ENCODE peak calls at places on chromosomes 6 and 20, in five cellular contexts. K is HCT116, P is K562, N is GM12878, S is HepG2. G is an unnamed sample.

GRCh38 chr6:142867988-142868818 is 76.8 kb downstream of the HIVEP2 start:
- DNase-seq in K (no peak), P (no peak), N (no peak), S (peak), G (no peak)

GRCh38 chr20:20699144-20699543 is 13.3 kb downstream of the RALGAPA2 start:
- DNase-seq in K (no peak), P (no peak), N (no peak), S (peak), G (no peak)

GRCh38 chr20:33262658-33263065 is 20.4 kb upstream of the BPIFB1 start:
- DNase-seq in K (peak), P (peak), N (no peak), S (peak), G (peak)

GRCh38 chr6:85706272-85706671 is 63.6 kb upstream of the SYNCRIP start:
- DNase-seq in K (no peak), P (no peak), N (no peak), S (no peak), G (no peak)

GRCh38 chr20:62872184-62872862 is 10.7 kb upstream of the TCFL5 start:
- DNase-seq in K (no peak), P (no peak), N (no peak), S (peak), G (no peak)

GRCh38 chr20:21840991-21841390 is 135.5 kb downstream of the PAX1 start:
- DNase-seq in K (no peak), P (no peak), N (no peak), S (no peak), G (no peak)

GRCh38 chr6:84426002-84426705 is 198.7 kb upstream of the CEP162 start:
- DNase-seq in K (no peak), P (no peak), N (no peak), S (no peak), G (no peak)

GRCh38 chr6:127301199-127301700 is 34.6 kb downstream of the RNF146 start:
- DNase-seq in K (no peak), P (no peak), N (no peak), S (no peak), G (no peak)

GRCh38 chr6:136037246-136037884 is 185.9 kb downstream of the PDE7B start:
- DNase-seq in K (no peak), P (no peak), N (no peak), S (no peak), G (no peak)

GRCh38 chr6:150079604-150080003 is 10.7 kb upstream of the ULBP3 start:
- DNase-seq in K (no peak), P (no peak), N (no peak), S (no peak), G (peak)

GRCh38 chr6:158536084-158536890 is 23.6 kb upstream of the TMEM181 start:
- DNase-seq in K (peak), P (peak), N (no peak), S (peak), G (peak)

GRCh38 chr20:4069741-4070140 is 54.4 kb upstream of the RNF24 start:
- DNase-seq in K (no peak), P (no peak), N (no peak), S (no peak), G (no peak)

GRCh38 chr6:13273202-13273930 is 55.0 kb downstream of the TBC1D7 start:
- DNase-seq in K (no peak), P (peak), N (no peak), S (no peak), G (no peak)

GRCh38 chr6:159577564-159577963 is 115.5 kb downstream of the SOD2 start:
- DNase-seq in K (no peak), P (no peak), N (no peak), S (no peak), G (no peak)

GRCh38 chr6:118787746-118788419 is 106.1 kb upstream of the ASF1A start:
- DNase-seq in K (no peak), P (no peak), N (no peak), S (no peak), G (no peak)

GRCh38 chr20:5608448-5609161 is 141.6 kb upstream of the SHLD1 start:
- DNase-seq in K (no peak), P (peak), N (no peak), S (no peak), G (no peak)

GRCh38 chr20:16369441-16369840 is 203.8 kb downstream of the KIF16B start:
- DNase-seq in K (no peak), P (no peak), N (no peak), S (no peak), G (no peak)

GRCh38 chr6:105194106-105194505 is 14.3 kb upstream of the POPDC3 start:
- DNase-seq in K (no peak), P (no peak), N (no peak), S (no peak), G (no peak)

GRCh38 chr6:118873239-118873638 is 20.7 kb upstream of the ASF1A start:
- DNase-seq in K (no peak), P (no peak), N (no peak), S (no peak), G (no peak)

GRCh38 chr6:56046576-56046975 is 171.2 kb upstream of the BMP5 start:
- DNase-seq in K (no peak), P (no peak), N (no peak), S (no peak), G (no peak)

GRCh38 chr20:2822073-2822472 is 5.9 kb downstream of the TMEM239 start:
- DNase-seq in K (no peak), P (peak), N (no peak), S (no peak), G (no peak)

GRCh38 chr6:42084889-42085288 is 34.6 kb downstream of the TAF8 start:
- DNase-seq in K (no peak), P (peak), N (no peak), S (no peak), G (no peak)

GRCh38 chr6:34391023-34391485 is 1.4 kb downstream of the NUDT3 start:
- DNase-seq in K (no peak), P (peak), N (no peak), S (peak), G (peak)

GRCh38 chr6:125310994-125311649 is 9.4 kb upstream of the HDDC2 start:
- DNase-seq in K (peak), P (peak), N (no peak), S (peak), G (peak)

DNA sequence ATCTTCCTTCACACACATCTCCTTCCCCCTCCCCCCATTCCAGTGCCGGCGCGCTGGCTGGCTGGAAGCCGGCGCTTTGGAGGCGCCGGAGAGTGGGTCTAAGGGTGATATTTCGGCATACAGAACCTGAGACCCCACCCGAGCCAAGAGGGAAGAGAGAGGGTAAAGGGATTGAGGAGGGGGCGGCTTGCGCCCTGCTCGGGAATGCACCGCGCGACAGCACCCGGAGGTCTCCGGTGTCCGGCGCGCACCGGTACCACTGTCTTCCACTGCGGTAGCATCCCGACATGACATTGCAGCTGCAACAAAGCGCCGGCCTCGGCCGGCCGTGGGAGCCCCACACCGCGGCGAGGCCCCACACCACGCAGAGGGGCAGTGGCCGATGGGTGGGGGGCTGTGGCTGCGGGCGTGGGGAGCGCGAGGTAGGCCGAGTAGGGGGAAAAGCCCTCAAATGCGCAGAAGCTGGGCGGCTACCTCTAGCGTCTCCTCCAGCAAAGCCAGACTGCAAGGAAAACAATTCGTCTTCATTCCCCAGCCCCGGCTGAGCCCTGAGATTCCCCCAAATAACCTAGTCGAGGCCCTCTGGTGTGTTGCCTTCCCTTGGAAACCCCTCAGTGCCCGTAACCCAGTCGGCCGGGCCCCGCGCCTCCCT is 905 bp downstream of the TNFRSF21 start:
- DNase-seq in K (no peak), P (peak), N (no peak), S (no peak), G (peak)
- TF ChIP-seq EZH2 in K (no peak), P (no peak), N (no peak), S (no peak), G (no peak)

DNA sequence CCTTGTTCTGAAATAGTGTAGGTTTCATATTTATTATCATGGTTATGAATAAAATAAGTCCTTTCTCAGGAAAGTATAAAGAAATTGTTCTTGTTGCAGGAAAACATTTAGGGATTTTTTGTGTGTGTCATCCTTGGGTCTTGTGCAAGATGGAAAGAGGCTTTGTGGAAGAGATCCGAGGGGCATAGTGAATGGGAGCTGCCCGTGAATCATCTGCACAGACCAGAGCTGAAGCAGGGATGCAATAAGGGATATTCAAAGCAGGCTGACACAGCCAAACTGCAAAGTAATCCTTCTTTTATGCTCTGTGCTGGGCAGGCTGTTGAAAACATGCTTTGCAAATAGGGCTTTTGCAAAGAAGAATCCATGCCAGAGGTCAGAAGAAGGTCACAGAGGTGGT is 237.4 kb downstream of the QKI start:
- DNase-seq in K (no peak), P (no peak), N (no peak), S (no peak), G (no peak)
- TF ChIP-seq REST in K (no peak), P (no peak), N (no peak), S (no peak), G (no peak)

GRCh38 chr6:43842964-43843645 is 73.1 kb downstream of the VEGFA start:
- DNase-seq in K (no peak), P (peak), N (no peak), S (no peak), G (no peak)
- TF ChIP-seq EZH2 in K (no peak), P (no peak), N (no peak), S (no peak), G (no peak)

DNA sequence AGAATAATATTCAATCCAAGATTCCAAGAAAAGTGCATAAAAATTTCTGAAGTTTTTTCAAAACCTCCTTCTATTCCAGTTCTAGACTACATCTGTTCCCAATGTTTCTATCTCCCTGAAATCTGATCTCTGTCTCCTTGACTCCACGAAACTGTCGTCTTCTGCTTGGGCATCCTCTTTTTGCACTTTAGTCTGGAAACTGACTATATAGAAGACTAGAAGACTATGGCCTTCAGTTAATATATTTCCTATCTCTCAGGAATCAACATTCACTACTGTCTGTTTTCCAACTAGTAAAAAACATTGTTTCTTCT is 745.4 kb upstream of the ADGRB3 start:
- DNase-seq in K (no peak), P (peak), N (no peak), S (no peak), G (no peak)
- TF ChIP-seq REST in K (no peak), P (no peak), N (no peak), S (no peak), G (no peak)

GRCh38 chr6:100454571-100455229 is 10.0 kb downstream of the SIM1 start:
- DNase-seq in K (no peak), P (no peak), N (no peak), S (no peak), G (peak)

GRCh38 chr6:100456881-100457220 is 7.9 kb downstream of the SIM1 start:
- DNase-seq in K (no peak), P (no peak), N (no peak), S (no peak), G (no peak)

GRCh38 chr6:100456178-100456880 is 8.4 kb downstream of the SIM1 start:
- DNase-seq in K (no peak), P (no peak), N (no peak), S (no peak), G (peak)

GRCh38 chr6:100453701-100454521 is 10.8 kb downstream of the SIM1 start:
- DNase-seq in K (no peak), P (no peak), N (no peak), S (no peak), G (peak)

DNA sequence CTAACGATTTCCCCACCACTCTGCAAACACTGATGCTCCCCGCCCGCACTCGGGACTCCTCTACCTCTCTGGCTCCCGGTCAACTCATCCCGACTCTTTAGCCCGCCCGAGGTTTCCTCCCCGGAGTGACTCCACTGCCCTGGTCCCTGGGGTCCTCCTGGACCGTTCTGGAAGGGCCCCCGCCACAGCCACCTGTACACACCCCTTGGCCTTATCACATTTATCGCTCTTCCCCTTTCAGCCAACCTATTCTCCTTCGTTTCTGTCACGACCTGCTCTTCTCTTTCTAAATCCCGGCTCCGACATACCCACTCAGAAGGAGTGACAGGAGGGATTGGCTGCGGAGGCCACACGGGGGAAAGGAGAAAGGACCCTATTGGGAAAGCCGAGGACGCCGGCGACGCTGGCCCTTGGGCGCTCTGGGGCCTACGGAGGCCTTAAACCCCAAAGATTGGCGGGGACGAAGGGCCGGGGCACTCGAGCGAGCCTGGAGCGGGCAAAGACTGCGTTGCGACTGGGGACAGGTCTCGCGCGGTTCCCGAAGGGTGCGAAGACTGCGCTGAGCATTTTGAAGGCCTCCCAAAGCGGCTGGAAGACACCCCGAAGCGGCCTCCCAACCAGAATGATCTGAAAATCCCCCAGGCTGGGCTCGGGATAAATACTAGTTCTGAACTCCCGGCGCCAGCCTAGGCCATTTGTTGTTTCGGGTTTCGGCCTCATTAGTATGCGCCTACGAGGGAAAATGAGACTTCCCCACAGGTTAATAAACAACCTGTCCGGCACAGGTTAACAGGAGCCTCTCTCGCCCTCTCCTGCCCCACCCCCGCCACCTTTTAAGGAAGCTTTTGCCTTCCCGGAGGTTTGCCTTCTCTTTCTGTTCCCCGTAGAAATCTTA is 9.2 kb downstream of the SIM1 start:
- DNase-seq in K (no peak), P (no peak), N (no peak), S (no peak), G (peak)
- TF ChIP-seq EZH2 in K (no peak), P (no peak), N (no peak), S (no peak), G (peak)

GRCh38 chr6:170095273-170095976 is 195.5 kb downstream of the DLL1 start:
- DNase-seq in K (no peak), P (no peak), N (no peak), S (no peak), G (no peak)
- TF ChIP-seq REST in K (no peak), P (no peak), N (no peak), S (no peak), G (no peak)

GRCh38 chr6:157233686-157234085 is 89.6 kb downstream of the TMEM242 start:
- DNase-seq in K (no peak), P (no peak), N (no peak), S (no peak), G (no peak)

GRCh38 chr6:157236040-157236725 is 87.1 kb downstream of the TMEM242 start:
- DNase-seq in K (no peak), P (no peak), N (no peak), S (no peak), G (peak)

GRCh38 chr6:157238346-157238745 is 85.0 kb downstream of the TMEM242 start:
- DNase-seq in K (no peak), P (no peak), N (no peak), S (no peak), G (no peak)

GRCh38 chr6:157233156-157233555 is 90.2 kb downstream of the TMEM242 start:
- DNase-seq in K (no peak), P (no peak), N (no peak), S (no peak), G (no peak)

DNA sequence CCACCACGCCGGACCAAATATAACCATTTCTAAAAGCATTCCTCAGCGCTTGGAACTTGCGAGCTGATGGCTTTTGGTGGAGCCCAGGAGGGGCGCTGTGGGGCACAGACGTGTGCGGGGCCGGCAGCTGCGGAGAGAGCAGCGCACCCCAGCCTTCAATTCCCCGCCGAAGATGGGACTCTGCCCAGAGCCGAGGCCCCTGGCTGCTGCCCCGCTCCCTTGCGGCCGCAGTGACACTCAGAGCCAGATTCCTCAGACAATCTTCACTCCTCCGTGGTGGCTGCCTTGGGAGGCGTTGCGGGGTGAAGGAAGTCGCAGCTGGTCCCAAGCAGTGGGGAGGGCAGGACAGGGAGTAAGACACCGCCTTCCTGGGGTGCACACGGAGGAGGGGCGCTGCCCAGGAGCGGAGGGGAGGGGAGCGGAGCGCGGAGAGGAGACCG is 87.7 kb downstream of the TMEM242 start:
- DNase-seq in K (no peak), P (no peak), N (no peak), S (peak), G (peak)
- TF ChIP-seq EZH2 in K (no peak), P (no peak), N (no peak), S (peak), G (peak)

GRCh38 chr20:48194578-48194977 is 409.3 kb upstream of the SULF2 start:
- DNase-seq in K (no peak), P (no peak), N (no peak), S (no peak), G (no peak)
- TF ChIP-seq REST in K (no peak), P (no peak), N (no peak), S (no peak), G (no peak)

G was measured in GM23338.